ENCODE peak calls at places on chromosomes 11 and 22, in five cellular contexts. Y is MCF 10A; D is stimulated activated CD4-positive, alpha-beta T cell treated with anti-CD3 and anti-CD28 coated beads, TNF-alpha, amount 100 ng/mL, for 1 hour; Z is lower leg skin; C is activated T-cell treated with anti-CD3 and anti-CD28 coated beads for 24 hours. M is an unnamed sample.

GRCh38 chr11:83035070-83035854 is 36.4 kb downstream of the RAB30 start:
- DNase-seq in Y (peak), D (no peak), Z (no peak), C (no peak), M (no peak)

GRCh38 chr22:49582171-49582570 is 245.5 kb downstream of the BRD1 start:
- DNase-seq in Y (no peak), D (no peak), Z (no peak), C (no peak), M (no peak)

GRCh38 chr11:11543656-11544055 is 78.1 kb downstream of the GALNT18 start:
- DNase-seq in Y (no peak), D (no peak), Z (no peak), C (no peak), M (no peak)

GRCh38 chr22:44191036-44191454 is 10.3 kb downstream of the PARVG start:
- DNase-seq in Y (peak), D (no peak), Z (peak), C (peak), M (peak)

GRCh38 chr11:2531277-2531986 is 86.6 kb downstream of the KCNQ1 start:
- DNase-seq in Y (peak), D (peak), Z (peak), C (peak), M (peak)

GRCh38 chr11:69304686-69305085 is 10.7 kb downstream of the MYEOV start:
- DNase-seq in Y (no peak), D (no peak), Z (no peak), C (no peak), M (no peak)

GRCh38 chr22:38345782-38346181 is 28.5 kb upstream of the CSNK1E start:
- DNase-seq in Y (no peak), D (no peak), Z (peak), C (no peak), M (no peak)

GRCh38 chr11:78244546-78245315 is 56.0 kb downstream of the USP35 start:
- DNase-seq in Y (no peak), D (no peak), Z (no peak), C (no peak), M (peak)

GRCh38 chr11:460331-461199 is 10.5 kb downstream of the PTDSS2 start:
- DNase-seq in Y (no peak), D (no peak), Z (no peak), C (no peak), M (no peak)

GRCh38 chr11:111476961-111477360 is 35.2 kb downstream of the BTG4 start:
- DNase-seq in Y (no peak), D (no peak), Z (no peak), C (no peak), M (no peak)

GRCh38 chr22:41827671-41828070 is 5.2 kb upstream of the SREBF2 start:
- DNase-seq in Y (no peak), D (no peak), Z (no peak), C (no peak), M (no peak)

GRCh38 chr11:63769044-63769718 is 606 bp upstream of the ZFTA start:
- DNase-seq in Y (no peak), D (peak), Z (no peak), C (no peak), M (peak)

GRCh38 chr22:39349967-39350802 is at the start of gene SYNGR1:
- DNase-seq in Y (no peak), D (peak), Z (no peak), C (no peak), M (peak)

GRCh38 chr11:47391077-47391583 is 12.8 kb upstream of the SPI1 start:
- DNase-seq in Y (no peak), D (no peak), Z (no peak), C (no peak), M (no peak)

M was measured in EH.